ENCODE peak calls at places on chromosome 22, in nine cellular contexts. C is stimulated activated CD4-positive, alpha-beta T cell treated with anti-CD3 and anti-CD28 coated beads, Interleukin-2, amount 100 ng/mL, for 4 hours; P is smooth muscle cell of the brain vasculature; W is NAMALWA; V is EH; H is A549; A is left ventricle myocardium inferior; E is GM03348; O is activated T-cell treated with anti-CD3 and anti-CD28 coated beads, Interleukin-2, amount 50 U/mL, for 48 hours. M is an unnamed sample.

GRCh38 chr22:36294801-36295200 is 41.9 kb downstream of the APOL1 start:
- DNase-seq in A (peak), E (no peak), O (no peak), P (no peak), V (no peak), H (no peak), C (no peak), W (no peak), M (no peak)

GRCh38 chr22:22825213-22825593 is 62.4 kb upstream of the IGLL5 start:
- DNase-seq in W (peak), O (no peak), A (no peak), V (no peak), P (no peak), C (no peak), E (no peak), H (no peak), M (peak)

GRCh38 chr22:28395920-28396447 is 283.7 kb downstream of the TTC28 start:
- DNase-seq in W (no peak), E (peak), H (peak), P (no peak), O (no peak), V (peak), A (no peak), C (no peak), M (peak)

GRCh38 chr22:24421428-24421931 is 5.9 kb upstream of the ADORA2A start:
- DNase-seq in H (peak), E (no peak), C (no peak), A (no peak), P (no peak), W (peak), O (peak), V (no peak), M (no peak)

GRCh38 chr22:20013382-20013871 is 3.2 kb downstream of the ARVCF start:
- DNase-seq in O (peak), W (peak), P (no peak), A (peak), H (peak), C (no peak), E (peak), V (peak), M (peak)

GRCh38 chr22:50182176-50183081 is 3.3 kb upstream of the TRABD start:
- DNase-seq in C (no peak), H (no peak), E (no peak), O (no peak), P (no peak), A (peak), W (no peak), V (no peak), M (no peak)

GRCh38 chr22:27241430-27242110 is 560.0 kb downstream of the MN1 start:
- DNase-seq in V (peak), C (no peak), P (no peak), A (peak), O (no peak), H (no peak), W (no peak), E (peak), M (peak)

GRCh38 chr22:18114495-18114894 is 3.9 kb downstream of the TUBA8 start:
- DNase-seq in P (no peak), H (no peak), O (no peak), A (no peak), W (no peak), C (no peak), E (no peak), V (no peak), M (peak)

GRCh38 chr22:35637943-35638342 is 10.3 kb upstream of the APOL6 start:
- DNase-seq in A (no peak), V (peak), E (no peak), C (no peak), O (no peak), P (no peak), W (no peak), H (no peak), M (no peak)

GRCh38 chr22:38136607-38137006 is 26.1 kb upstream of the BAIAP2L2 start:
- DNase-seq in W (no peak), V (peak), H (no peak), C (no peak), E (no peak), A (no peak), O (no peak), P (no peak), M (no peak)

GRCh38 chr22:32804036-32804435 is 2.5 kb downstream of the TIMP3 start:
- DNase-seq in H (no peak), A (no peak), P (no peak), E (peak), V (peak), W (no peak), C (no peak), O (no peak), M (no peak)

GRCh38 chr22:28989035-28989464 is 72.6 kb downstream of the C22orf31 start:
- DNase-seq in E (no peak), W (no peak), O (peak), A (no peak), P (no peak), V (no peak), C (no peak), H (no peak), M (no peak)

GRCh38 chr22:23381661-23382427 is 198.2 kb downstream of the IGLL1 start:
- DNase-seq in A (no peak), W (no peak), P (no peak), E (no peak), H (no peak), V (no peak), O (no peak), C (no peak), M (no peak)

GRCh38 chr22:49330421-49331222 is 497.1 kb downstream of the BRD1 start:
- DNase-seq in C (no peak), E (peak), O (no peak), H (no peak), V (no peak), A (no peak), P (no peak), W (no peak), M (no peak)

GRCh38 chr22:40396882-40397281 is 26.5 kb downstream of the SGSM3 start:
- DNase-seq in V (peak), A (no peak), E (no peak), H (no peak), W (no peak), C (no peak), P (peak), O (no peak), M (no peak)

GRCh38 chr22:49289822-49290221 is 537.9 kb downstream of the BRD1 start:
- DNase-seq in O (no peak), A (no peak), P (no peak), V (no peak), C (no peak), W (no peak), H (no peak), E (no peak), M (no peak)

GRCh38 chr22:50713571-50714056 is 24.4 kb upstream of the ACR start:
- DNase-seq in E (no peak), P (no peak), A (peak), C (no peak), V (no peak), W (no peak), O (no peak), H (no peak), M (no peak)

GRCh38 chr22:49462795-49463194 is 364.9 kb downstream of the BRD1 start:
- DNase-seq in C (no peak), W (no peak), A (no peak), V (no peak), P (no peak), H (no peak), E (no peak), O (no peak), M (no peak)

GRCh38 chr22:39396156-39396796 is 3.3 kb upstream of the TAB1 start:
- DNase-seq in H (no peak), A (no peak), V (peak), E (no peak), C (no peak), W (no peak), O (no peak), P (no peak), M (no peak)

GRCh38 chr22:42799061-42799460 is 58.0 kb downstream of the ARFGAP3 start:
- DNase-seq in V (no peak), W (no peak), H (no peak), O (no peak), A (no peak), C (no peak), P (no peak), E (no peak), M (no peak)

GRCh38 chr22:24133187-24133965 is 47.9 kb upstream of the SUSD2 start:
- DNase-seq in A (peak), H (peak), W (no peak), O (peak), P (no peak), V (peak), E (no peak), C (no peak), M (peak)

GRCh38 chr22:31055322-31056159 is 25.6 kb upstream of the SMTN start:
- DNase-seq in V (peak), W (no peak), C (no peak), A (peak), P (peak), E (peak), H (peak), O (no peak), M (peak)

GRCh38 chr22:36192601-36193000 is 9.0 kb downstream of the APOL4 start:
- DNase-seq in H (no peak), P (no peak), E (no peak), C (no peak), O (no peak), W (no peak), V (peak), A (no peak), M (no peak)

GRCh38 chr22:48104102-48104738 is 1341.8 kb downstream of the TBC1D22A start:
- DNase-seq in P (no peak), H (no peak), O (peak), V (no peak), C (no peak), A (no peak), W (no peak), E (no peak), M (no peak)

GRCh38 chr22:41822289-41823057 is 10.4 kb upstream of the SREBF2 start:
- DNase-seq in V (peak), C (peak), W (peak), P (no peak), E (peak), A (no peak), H (peak), O (peak), M (peak)

GRCh38 chr22:42173183-42173926 is 42.7 kb upstream of the CYP2D6 start:
- DNase-seq in A (no peak), H (no peak), O (no peak), E (no peak), C (no peak), V (no peak), W (no peak), P (no peak), M (no peak)

GRCh38 chr22:44623771-44624510 is 78.1 kb upstream of the PRR5 start:
- DNase-seq in O (peak), W (no peak), C (no peak), E (peak), A (no peak), V (peak), H (peak), P (no peak), M (no peak)

M was measured in myocyte.